ENCODE peak calls at places on chromosomes 12 and 14, in four cellular contexts. U is tibial nerve, C is A549, I is GM12892. S is an unnamed sample.

GRCh38 chr12:75951399-75952228 is 80.0 kb downstream of the PHLDA1 start:
- DNase-seq in U (no peak), C (peak; percentile 61), I (no peak), S (no peak)

GRCh38 chr12:122836027-122836921 is 1.0 kb downstream of the HIP1R start:
- DNase-seq in U (no peak), C (no peak), I (peak; percentile 56), S (no peak)

GRCh38 chr12:51023625-51024395 is 2.4 kb downstream of the SLC11A2 start:
- DNase-seq in U (no peak), C (no peak), I (no peak), S (no peak)

GRCh38 chr14:52607061-52607460 is 54.4 kb downstream of the GPR137C start:
- DNase-seq in U (no peak), C (no peak), I (no peak), S (no peak)

GRCh38 chr12:27480031-27480430 is 33.5 kb downstream of the SMCO2 start:
- DNase-seq in U (no peak), C (no peak), I (no peak), S (no peak)

GRCh38 chr12:5716221-5716620 is 228.8 kb downstream of the ANO2 start:
- DNase-seq in U (no peak), C (no peak), I (no peak), S (no peak)

GRCh38 chr14:24816929-24817637 is 183.1 kb upstream of the GZMB start:
- DNase-seq in U (no peak), C (no peak), I (no peak), S (no peak)

GRCh38 chr12:95337176-95337575 is 119.6 kb downstream of the VEZT start:
- DNase-seq in U (no peak), C (no peak), I (no peak), S (no peak)

GRCh38 chr12:95258146-95258545 is 40.5 kb downstream of the VEZT start:
- DNase-seq in U (no peak), C (no peak), I (no peak), S (no peak)

GRCh38 chr12:82517027-82517426 is 158.7 kb downstream of the METTL25 start:
- DNase-seq in U (no peak), C (peak; percentile 52), I (no peak), S (no peak)

GRCh38 chr12:115351513-115352077 is 667.6 kb upstream of the TBX3 start:
- DNase-seq in U (no peak), C (no peak), I (no peak), S (no peak)

GRCh38 chr14:59394268-59394667 is 70.9 kb downstream of the GPR135 start:
- DNase-seq in U (no peak), C (no peak), I (no peak), S (no peak)

GRCh38 chr14:90839024-90839888 is 23.0 kb upstream of the TTC7B start:
- DNase-seq in U (peak; percentile 43), C (no peak), I (no peak), S (no peak)

GRCh38 chr14:85444685-85445084 is 85.3 kb upstream of the FLRT2 start:
- DNase-seq in U (no peak), C (no peak), I (no peak), S (no peak)

GRCh38 chr12:108854453-108855283 is 2.7 kb downstream of the SSH1 start:
- DNase-seq in U (peak; percentile 64), C (peak; percentile 96), I (no peak), S (no peak)

GRCh38 chr12:98754095-98754494 is 109.0 kb downstream of the APAF1 start:
- DNase-seq in U (no peak), C (peak; percentile 86), I (peak; percentile 52), S (no peak)

GRCh38 chr12:70365648-70366518 is at the start of gene KCNMB4:
- DNase-seq in U (peak; percentile 33), C (peak; percentile 40), I (peak; percentile 53), S (peak; percentile 5)

GRCh38 chr12:34291426-34291901 is 269.2 kb downstream of the ALG10 start:
- DNase-seq in U (no peak), C (no peak), I (no peak), S (no peak)

GRCh38 chr12:131413006-131413405 is 297.9 kb upstream of the SFSWAP start:
- DNase-seq in U (no peak), C (no peak), I (no peak), S (no peak)

GRCh38 chr12:123293178-123293760 is 21.6 kb upstream of the CDK2AP1 start:
- DNase-seq in U (no peak), C (no peak), I (no peak), S (no peak)

GRCh38 chr12:128823216-128823915 is 392 bp downstream of the SLC15A4 start:
- DNase-seq in U (no peak), C (no peak), I (no peak), S (no peak)

GRCh38 chr12:62466018-62466595 is 519 bp upstream of the MON2 start:
- DNase-seq in U (peak; percentile 30), C (peak; percentile 19), I (no peak), S (no peak)

GRCh38 chr12:29709641-29710040 is 74.1 kb downstream of the TMTC1 start:
- DNase-seq in U (no peak), C (no peak), I (no peak), S (no peak)

GRCh38 chr12:68405292-68405900 is 73.2 kb upstream of the MDM1 start:
- DNase-seq in U (peak; percentile 27), C (peak; percentile 36), I (no peak), S (no peak)

GRCh38 chr12:116102019-116102418 is 175.5 kb downstream of the MED13L start:
- DNase-seq in U (no peak), C (no peak), I (no peak), S (no peak)

GRCh38 chr12:110269622-110270124 is 11.4 kb upstream of the ATP2A2 start:
- DNase-seq in U (no peak), C (peak; percentile 95), I (no peak), S (no peak)

GRCh38 chr12:6768385-6769002 is 2.3 kb downstream of the PTMS start:
- DNase-seq in U (no peak), C (no peak), I (no peak), S (no peak)

DNA sequence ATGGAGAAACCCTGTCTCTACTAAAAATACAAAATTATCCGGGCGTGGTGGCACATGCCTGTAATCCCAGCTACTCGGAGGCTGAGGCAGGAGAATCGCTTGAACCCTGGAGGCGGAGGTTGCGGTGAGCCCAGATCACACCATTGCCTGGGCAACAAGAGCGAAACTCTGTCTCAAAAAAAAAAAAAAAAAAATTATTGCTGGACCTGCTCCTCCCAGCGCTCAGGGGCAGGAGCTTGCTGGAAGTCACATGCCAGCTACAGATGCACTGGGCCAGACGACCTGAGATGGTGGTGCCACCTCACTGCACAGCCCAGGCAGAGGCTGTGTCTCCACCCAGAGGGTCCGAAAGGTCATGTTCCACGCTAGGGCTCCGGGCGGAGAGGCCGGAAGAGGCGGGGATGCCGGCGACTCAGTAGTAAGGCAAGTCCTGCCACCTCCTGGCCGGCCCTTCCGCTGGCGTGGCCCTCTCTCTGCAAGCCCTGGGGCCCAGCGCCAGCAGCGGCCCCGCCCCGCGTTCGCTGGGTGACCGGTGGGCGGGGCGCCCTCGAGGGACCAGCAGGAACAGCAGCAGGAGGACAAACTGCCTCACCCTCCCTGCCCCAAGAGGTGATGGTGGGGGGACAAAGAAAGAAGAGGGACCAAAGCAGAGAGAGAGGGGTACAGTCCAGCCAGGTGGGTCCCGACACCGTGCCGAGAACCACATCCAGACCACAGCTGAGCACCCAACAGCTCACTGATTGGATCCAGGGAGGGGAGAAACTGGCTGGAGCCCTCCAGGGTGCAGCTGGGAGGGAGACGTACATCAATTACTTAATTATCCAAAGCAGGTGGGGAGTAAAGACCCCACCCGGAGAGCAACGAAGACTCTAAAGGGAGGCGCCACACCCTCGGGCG is 3.6 kb upstream of the RHOF start:
- DNase-seq in U (peak; percentile 83), C (peak; percentile 96), I (no peak), S (no peak)
- TF ChIP-seq POLR2A in U (peak; percentile 45), C (peak; percentile 82), I (no peak), S (no peak)

GRCh38 chr12:57750561-57751431 is 1.3 kb downstream of the CDK4 start:
- DNase-seq in U (no peak), C (no peak), I (no peak), S (no peak)
- TF ChIP-seq POLR2A in U (no peak), C (no peak), I (no peak), S (no peak)

DNA sequence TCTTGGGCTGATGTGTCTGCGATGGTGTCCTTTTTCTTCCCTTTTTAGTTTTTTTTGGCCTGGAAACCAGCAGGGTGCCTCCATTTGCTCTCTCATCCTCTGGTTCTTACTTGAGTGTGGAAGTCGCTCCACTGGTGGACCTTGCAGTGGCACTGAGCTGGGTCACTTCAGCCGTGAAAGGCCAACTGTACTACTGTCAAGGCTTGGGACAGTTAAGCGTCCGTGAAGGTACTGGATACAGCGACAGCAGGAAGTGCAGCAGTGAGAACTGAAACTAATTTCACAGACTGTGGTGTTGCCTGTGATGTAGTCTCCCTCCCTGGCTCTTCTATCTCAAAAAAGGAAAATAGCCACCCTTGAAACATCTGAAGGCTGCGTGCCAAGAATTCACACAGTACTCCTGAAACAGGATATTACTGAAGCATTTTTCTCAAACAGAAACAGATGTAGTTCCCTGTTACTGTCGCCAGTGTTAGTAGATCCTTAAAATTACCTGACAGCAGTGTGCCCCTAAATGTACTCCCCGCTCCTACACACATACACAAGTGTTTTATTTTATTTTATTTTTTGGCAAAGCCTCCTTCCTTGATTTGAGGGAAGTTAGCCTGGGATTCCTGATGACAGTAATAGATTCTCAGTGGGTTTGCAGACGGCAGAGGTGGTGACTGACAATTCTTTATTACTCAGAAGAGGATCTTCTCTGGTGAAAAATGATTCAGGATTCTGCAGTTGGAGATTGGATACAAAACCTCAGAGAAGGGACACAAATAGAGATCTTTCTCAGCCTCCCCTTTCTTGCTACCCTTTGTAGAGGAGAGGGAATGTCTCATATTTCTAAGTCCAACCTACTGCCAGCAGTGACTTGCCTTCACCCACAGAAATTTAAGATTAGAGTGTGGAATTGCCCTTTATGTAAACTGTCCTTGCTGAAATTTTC is 4.3 kb downstream of the SUSD6 start:
- DNase-seq in U (peak; percentile 84), C (no peak), I (no peak), S (no peak)
- TF ChIP-seq POLR2A in U (peak; percentile 22), C (no peak), I (peak; percentile 62), S (peak; percentile 51)

GRCh38 chr12:48163150-48163747 is 5.9 kb upstream of the ASB8 start:
- DNase-seq in U (no peak), C (no peak), I (no peak), S (no peak)

GRCh38 chr12:48157016-48157888 is at the start of gene ASB8:
- DNase-seq in U (peak; percentile 97), C (peak; percentile 99), I (peak; percentile 79), S (peak; percentile 93)

GRCh38 chr12:48160807-48161206 is 3.5 kb upstream of the ASB8 start:
- DNase-seq in U (no peak), C (no peak), I (no peak), S (no peak)

GRCh38 chr12:48157889-48158370 is 615 bp upstream of the ASB8 start:
- DNase-seq in U (no peak), C (no peak), I (no peak), S (no peak)

GRCh38 chr12:48159976-48160525 is 2.7 kb upstream of the ASB8 start:
- DNase-seq in U (no peak), C (no peak), I (no peak), S (no peak)
- TF ChIP-seq POLR2A in U (no peak), C (no peak), I (no peak), S (no peak)